ENCODE peak calls at places on chromosomes 6 and 20, in six cellular contexts. One of them, this sample, is unnamed.
A peak's percentile ranks its signal among the peaks of the same experiment; 100 is the strongest.

GRCh38 chr20:47202765-47203667 is 153.5 kb downstream of the ZMYND8 start:
- DNase-seq in CD4-positive, alpha-beta memory T cell: no peak
- DNase-seq in pancreas: no peak
- DNase-seq in HL-60: no peak
- DNase-seq in substantia nigra: no peak
- DNase-seq in psoas muscle: no peak
- DNase-seq in this sample: peak; percentile 53

GRCh38 chr6:42268835-42269204 is 51.2 kb upstream of the MRPS10 start:
- DNase-seq in substantia nigra: no peak
- DNase-seq in psoas muscle: no peak
- DNase-seq in CD4-positive, alpha-beta memory T cell: no peak
- DNase-seq in HL-60: no peak
- DNase-seq in pancreas: no peak
- DNase-seq in this sample: no peak

GRCh38 chr6:158381214-158381613 is 68.9 kb downstream of the TULP4 start:
- DNase-seq in HL-60: no peak
- DNase-seq in pancreas: no peak
- DNase-seq in psoas muscle: no peak
- DNase-seq in CD4-positive, alpha-beta memory T cell: no peak
- DNase-seq in substantia nigra: no peak
- DNase-seq in this sample: peak; percentile 30

GRCh38 chr20:37443596-37443995 is 77.5 kb upstream of the NNAT start:
- DNase-seq in CD4-positive, alpha-beta memory T cell: no peak
- DNase-seq in substantia nigra: no peak
- DNase-seq in pancreas: no peak
- DNase-seq in HL-60: no peak
- DNase-seq in psoas muscle: no peak
- DNase-seq in this sample: no peak

GRCh38 chr20:40865095-40865494 is 163.5 kb upstream of the TOP1 start:
- DNase-seq in CD4-positive, alpha-beta memory T cell: no peak
- DNase-seq in substantia nigra: no peak
- DNase-seq in psoas muscle: no peak
- DNase-seq in pancreas: no peak
- DNase-seq in HL-60: no peak
- DNase-seq in this sample: no peak

GRCh38 chr20:32564921-32565734 is 20.0 kb downstream of the NOL4L start:
- DNase-seq in HL-60: peak; percentile 75
- DNase-seq in CD4-positive, alpha-beta memory T cell: no peak
- DNase-seq in substantia nigra: peak; percentile 26
- DNase-seq in psoas muscle: peak; percentile 45
- DNase-seq in pancreas: no peak
- DNase-seq in this sample: no peak

GRCh38 chr6:94953867-94954631 is 623.3 kb upstream of the MANEA start:
- DNase-seq in substantia nigra: no peak
- DNase-seq in psoas muscle: no peak
- DNase-seq in HL-60: no peak
- DNase-seq in CD4-positive, alpha-beta memory T cell: no peak
- DNase-seq in pancreas: no peak
- DNase-seq in this sample: no peak

GRCh38 chr6:119109654-119110325 is 31.3 kb upstream of the FAM184A start:
- DNase-seq in psoas muscle: no peak
- DNase-seq in pancreas: no peak
- DNase-seq in HL-60: no peak
- DNase-seq in substantia nigra: no peak
- DNase-seq in CD4-positive, alpha-beta memory T cell: no peak
- DNase-seq in this sample: no peak

GRCh38 chr20:2942439-2942838 is 69.2 kb downstream of the PTPRA start:
- DNase-seq in psoas muscle: no peak
- DNase-seq in HL-60: no peak
- DNase-seq in pancreas: no peak
- DNase-seq in substantia nigra: no peak
- DNase-seq in CD4-positive, alpha-beta memory T cell: no peak
- DNase-seq in this sample: no peak

GRCh38 chr6:54481096-54481495 is 172.9 kb downstream of the TINAG start:
- DNase-seq in HL-60: no peak
- DNase-seq in psoas muscle: no peak
- DNase-seq in CD4-positive, alpha-beta memory T cell: no peak
- DNase-seq in substantia nigra: no peak
- DNase-seq in pancreas: peak; percentile 30
- DNase-seq in this sample: no peak

GRCh38 chr20:13017883-13018535 is 9.2 kb downstream of the SPTLC3 start:
- DNase-seq in psoas muscle: no peak
- DNase-seq in substantia nigra: no peak
- DNase-seq in CD4-positive, alpha-beta memory T cell: no peak
- DNase-seq in HL-60: no peak
- DNase-seq in pancreas: no peak
- DNase-seq in this sample: peak; percentile 95

GRCh38 chr20:16286601-16287000 is 286.6 kb downstream of the KIF16B start:
- DNase-seq in substantia nigra: no peak
- DNase-seq in psoas muscle: no peak
- DNase-seq in pancreas: no peak
- DNase-seq in HL-60: no peak
- DNase-seq in CD4-positive, alpha-beta memory T cell: no peak
- DNase-seq in this sample: no peak
- H3K27ac ChIP-seq in substantia nigra: no peak overlapping the region
- H3K27ac ChIP-seq in psoas muscle: no peak overlapping the region
- H3K27ac ChIP-seq in pancreas: no peak overlapping the region
- H3K27ac ChIP-seq in HL-60: no peak overlapping the region
- H3K27ac ChIP-seq in CD4-positive, alpha-beta memory T cell: no peak overlapping the region
- H3K27ac ChIP-seq in this sample: no peak overlapping the region

GRCh38 chr6:131779304-131779703 is 28.5 kb upstream of the ENPP1 start:
- DNase-seq in substantia nigra: no peak
- DNase-seq in CD4-positive, alpha-beta memory T cell: no peak
- DNase-seq in HL-60: no peak
- DNase-seq in pancreas: no peak
- DNase-seq in psoas muscle: no peak
- DNase-seq in this sample: no peak

GRCh38 chr6:131782764-131783163 is 25.1 kb upstream of the ENPP1 start:
- DNase-seq in CD4-positive, alpha-beta memory T cell: no peak
- DNase-seq in substantia nigra: no peak
- DNase-seq in pancreas: no peak
- DNase-seq in psoas muscle: no peak
- DNase-seq in HL-60: no peak
- DNase-seq in this sample: peak; percentile 31

GRCh38 chr6:131780600-131780999 is 27.2 kb upstream of the ENPP1 start:
- DNase-seq in substantia nigra: no peak
- DNase-seq in psoas muscle: no peak
- DNase-seq in HL-60: no peak
- DNase-seq in pancreas: no peak
- DNase-seq in CD4-positive, alpha-beta memory T cell: no peak
- DNase-seq in this sample: no peak

GRCh38 chr6:131784561-131784960 is 23.3 kb upstream of the ENPP1 start:
- DNase-seq in pancreas: no peak
- DNase-seq in HL-60: no peak
- DNase-seq in CD4-positive, alpha-beta memory T cell: no peak
- DNase-seq in substantia nigra: no peak
- DNase-seq in psoas muscle: no peak
- DNase-seq in this sample: no peak

DNA sequence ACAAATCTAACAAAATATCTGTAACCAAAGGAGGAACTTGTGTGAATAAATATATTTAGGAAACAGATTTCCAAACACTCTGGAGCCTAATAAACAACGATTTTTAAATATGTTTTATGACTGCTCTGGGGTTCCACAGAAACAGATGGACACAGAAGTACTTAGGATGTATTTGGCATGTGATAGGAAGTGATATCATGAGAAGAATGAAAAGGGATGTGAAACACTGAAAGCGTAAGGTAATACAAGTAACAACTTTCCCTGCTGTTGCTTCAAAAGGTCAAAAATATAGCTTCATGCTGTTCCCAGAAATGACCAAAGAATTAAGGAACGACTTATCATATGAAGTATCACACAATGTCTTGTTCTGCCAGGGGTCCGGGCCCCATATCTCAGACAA is 26.1 kb upstream of the ENPP1 start:
- DNase-seq in substantia nigra: no peak
- DNase-seq in psoas muscle: no peak
- DNase-seq in pancreas: no peak
- DNase-seq in CD4-positive, alpha-beta memory T cell: no peak
- DNase-seq in HL-60: no peak
- DNase-seq in this sample: no peak
- H3K27ac ChIP-seq in substantia nigra: no peak overlapping the region
- H3K27ac ChIP-seq in psoas muscle: no peak overlapping the region
- H3K27ac ChIP-seq in pancreas: no peak overlapping the region
- H3K27ac ChIP-seq in CD4-positive, alpha-beta memory T cell: no peak overlapping the region
- H3K27ac ChIP-seq in HL-60: no peak overlapping the region
- H3K27ac ChIP-seq in this sample: no peak overlapping the region

GRCh38 chr6:114343782-114344144 is 940 bp upstream of the HS3ST5 start:
- DNase-seq in CD4-positive, alpha-beta memory T cell: no peak
- DNase-seq in substantia nigra: no peak
- DNase-seq in pancreas: no peak
- DNase-seq in psoas muscle: no peak
- DNase-seq in HL-60: no peak
- DNase-seq in this sample: no peak
- H3K27ac ChIP-seq in CD4-positive, alpha-beta memory T cell: no peak overlapping the region
- H3K27ac ChIP-seq in substantia nigra: peak overlapping the region; percentile 91
- H3K27ac ChIP-seq in pancreas: no peak overlapping the region
- H3K27ac ChIP-seq in psoas muscle: no peak overlapping the region
- H3K27ac ChIP-seq in HL-60: no peak overlapping the region
- H3K27ac ChIP-seq in this sample: no peak overlapping the region

GRCh38 chr6:43797919-43798318 is 27.9 kb downstream of the VEGFA start:
- DNase-seq in psoas muscle: no peak
- DNase-seq in HL-60: no peak
- DNase-seq in pancreas: no peak
- DNase-seq in substantia nigra: no peak
- DNase-seq in CD4-positive, alpha-beta memory T cell: no peak
- DNase-seq in this sample: no peak
- H3K27ac ChIP-seq in psoas muscle: peak overlapping the region; percentile 89
- H3K27ac ChIP-seq in HL-60: peak overlapping the region; percentile 92
- H3K27ac ChIP-seq in pancreas: peak overlapping the region; percentile 74
- H3K27ac ChIP-seq in substantia nigra: no peak overlapping the region
- H3K27ac ChIP-seq in CD4-positive, alpha-beta memory T cell: no peak overlapping the region
- H3K27ac ChIP-seq in this sample: no peak overlapping the region

DNA sequence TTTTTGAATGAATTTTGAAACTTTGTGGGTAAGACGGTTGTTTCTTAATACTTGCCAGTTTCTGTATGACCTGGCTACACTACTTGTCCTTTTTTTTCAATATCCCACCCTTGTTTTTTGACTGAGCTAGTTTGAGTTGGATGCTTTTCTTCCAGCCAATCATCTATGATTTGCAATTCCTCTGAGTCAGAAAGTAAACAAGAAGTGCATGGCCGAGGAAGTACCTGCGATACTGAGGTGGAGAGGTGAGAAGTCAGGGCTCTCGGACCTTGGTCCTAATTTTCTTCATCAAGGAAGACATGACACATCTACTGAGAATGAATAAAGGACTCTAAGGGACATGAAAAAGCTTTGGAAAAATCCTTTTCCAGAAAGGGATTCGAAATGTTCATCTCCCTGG is 185.7 kb downstream of the LINC00237 start:
- DNase-seq in psoas muscle: no peak
- DNase-seq in CD4-positive, alpha-beta memory T cell: no peak
- DNase-seq in HL-60: no peak
- DNase-seq in pancreas: no peak
- DNase-seq in substantia nigra: no peak
- DNase-seq in this sample: no peak
- H3K27ac ChIP-seq in psoas muscle: no peak overlapping the region
- H3K27ac ChIP-seq in CD4-positive, alpha-beta memory T cell: no peak overlapping the region
- H3K27ac ChIP-seq in HL-60: no peak overlapping the region
- H3K27ac ChIP-seq in pancreas: no peak overlapping the region
- H3K27ac ChIP-seq in substantia nigra: no peak overlapping the region
- H3K27ac ChIP-seq in this sample: no peak overlapping the region

DNA sequence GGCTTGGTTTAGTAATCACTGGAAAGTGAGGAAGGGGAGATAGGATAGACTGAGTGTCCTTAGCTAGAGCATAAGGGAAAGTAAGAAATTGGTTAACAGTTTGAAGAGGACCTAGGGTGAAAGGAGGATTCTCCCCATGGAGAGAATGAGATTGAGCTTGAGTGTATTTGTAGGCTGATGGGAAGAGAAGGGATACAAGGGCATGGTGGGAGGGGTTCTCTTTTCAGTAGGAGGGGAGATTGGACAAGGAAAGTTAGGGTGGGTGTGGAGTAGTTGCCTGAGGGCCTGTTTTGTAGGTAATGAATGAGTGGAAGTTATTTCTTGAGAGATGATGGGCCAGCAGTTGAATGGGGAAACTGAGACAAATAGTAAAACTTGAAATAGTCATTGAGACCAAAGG is 1.9 kb downstream of the TRMT11 start:
- DNase-seq in HL-60: no peak
- DNase-seq in pancreas: no peak
- DNase-seq in substantia nigra: no peak
- DNase-seq in psoas muscle: no peak
- DNase-seq in CD4-positive, alpha-beta memory T cell: no peak
- DNase-seq in this sample: no peak
- H3K27ac ChIP-seq in HL-60: no peak overlapping the region
- H3K27ac ChIP-seq in pancreas: no peak overlapping the region
- H3K27ac ChIP-seq in substantia nigra: no peak overlapping the region
- H3K27ac ChIP-seq in psoas muscle: peak overlapping the region; percentile 6
- H3K27ac ChIP-seq in CD4-positive, alpha-beta memory T cell: no peak overlapping the region
- H3K27ac ChIP-seq in this sample: no peak overlapping the region

DNA sequence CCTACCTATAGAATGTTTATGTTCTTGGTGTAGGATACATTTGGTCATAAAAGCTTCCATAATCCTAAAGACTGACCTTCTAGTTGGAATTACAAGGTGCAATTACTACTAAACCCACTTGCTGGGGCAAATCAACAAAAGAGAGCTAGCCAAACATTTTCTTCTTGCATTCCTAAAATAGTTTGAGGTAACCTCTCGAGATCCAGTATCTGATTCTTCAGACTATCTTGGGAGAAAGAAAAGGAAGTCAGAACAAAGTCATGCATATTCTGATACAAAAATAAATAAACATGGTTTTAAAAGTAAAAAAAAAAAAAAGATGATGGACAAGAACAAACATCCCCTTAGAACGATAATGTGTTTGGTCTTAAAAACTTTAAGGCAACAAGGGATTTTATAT is 294.2 kb upstream of the RSPO3 start:
- DNase-seq in pancreas: no peak
- DNase-seq in HL-60: no peak
- DNase-seq in psoas muscle: no peak
- DNase-seq in CD4-positive, alpha-beta memory T cell: no peak
- DNase-seq in substantia nigra: no peak
- DNase-seq in this sample: no peak
- H3K27ac ChIP-seq in pancreas: no peak overlapping the region
- H3K27ac ChIP-seq in HL-60: no peak overlapping the region
- H3K27ac ChIP-seq in psoas muscle: no peak overlapping the region
- H3K27ac ChIP-seq in CD4-positive, alpha-beta memory T cell: no peak overlapping the region
- H3K27ac ChIP-seq in substantia nigra: no peak overlapping the region
- H3K27ac ChIP-seq in this sample: no peak overlapping the region